ENCODE peak calls at places on chromosomes 5 and 9, in ten cellular contexts. One of them, this sample, is unnamed.

GRCh38 chr5:82676663-82677062 is 398.5 kb upstream of the RPS23 start:
- DNase-seq in LoVo: no peak
- DNase-seq in tibial artery: no peak
- DNase-seq in activated naive CD4-positive, alpha-beta T cell treated with anti-CD3 and anti-CD28 coated beads, Interleukin-2, amount 50 U/mL, for 72 hours: peak
- DNase-seq in GM12865: peak
- DNase-seq in naive thymus-derived CD4-positive, alpha-beta T cell: no peak
- DNase-seq in NCI-H187: no peak
- DNase-seq in kidney epithelial cell: no peak
- DNase-seq in activated T-cell treated with anti-CD3 and anti-CD28 coated beads for 48 hours: no peak
- DNase-seq in HFFc6: no peak
- DNase-seq in this sample: no peak

GRCh38 chr5:115557667-115558387 is 13.3 kb upstream of the FEM1C start:
- DNase-seq in LoVo: no peak
- DNase-seq in tibial artery: no peak
- DNase-seq in activated naive CD4-positive, alpha-beta T cell treated with anti-CD3 and anti-CD28 coated beads, Interleukin-2, amount 50 U/mL, for 72 hours: no peak
- DNase-seq in GM12865: no peak
- DNase-seq in naive thymus-derived CD4-positive, alpha-beta T cell: no peak
- DNase-seq in NCI-H187: no peak
- DNase-seq in kidney epithelial cell: no peak
- DNase-seq in activated T-cell treated with anti-CD3 and anti-CD28 coated beads for 48 hours: no peak
- DNase-seq in HFFc6: no peak
- DNase-seq in this sample: peak

GRCh38 chr5:153504726-153505125 is 14.3 kb downstream of the GRIA1 start:
- DNase-seq in LoVo: no peak
- DNase-seq in tibial artery: no peak
- DNase-seq in activated naive CD4-positive, alpha-beta T cell treated with anti-CD3 and anti-CD28 coated beads, Interleukin-2, amount 50 U/mL, for 72 hours: no peak
- DNase-seq in GM12865: no peak
- DNase-seq in naive thymus-derived CD4-positive, alpha-beta T cell: no peak
- DNase-seq in NCI-H187: no peak
- DNase-seq in kidney epithelial cell: no peak
- DNase-seq in activated T-cell treated with anti-CD3 and anti-CD28 coated beads for 48 hours: no peak
- DNase-seq in HFFc6: no peak
- DNase-seq in this sample: no peak

GRCh38 chr9:86626802-86627201 is 272.6 kb upstream of the TUT7 start:
- DNase-seq in LoVo: no peak
- DNase-seq in tibial artery: no peak
- DNase-seq in activated naive CD4-positive, alpha-beta T cell treated with anti-CD3 and anti-CD28 coated beads, Interleukin-2, amount 50 U/mL, for 72 hours: no peak
- DNase-seq in GM12865: no peak
- DNase-seq in naive thymus-derived CD4-positive, alpha-beta T cell: no peak
- DNase-seq in NCI-H187: no peak
- DNase-seq in kidney epithelial cell: no peak
- DNase-seq in activated T-cell treated with anti-CD3 and anti-CD28 coated beads for 48 hours: no peak
- DNase-seq in HFFc6: no peak
- DNase-seq in this sample: no peak

GRCh38 chr9:14670718-14671117 is 22.5 kb downstream of the ZDHHC21 start:
- DNase-seq in LoVo: no peak
- DNase-seq in tibial artery: no peak
- DNase-seq in activated naive CD4-positive, alpha-beta T cell treated with anti-CD3 and anti-CD28 coated beads, Interleukin-2, amount 50 U/mL, for 72 hours: no peak
- DNase-seq in GM12865: no peak
- DNase-seq in naive thymus-derived CD4-positive, alpha-beta T cell: no peak
- DNase-seq in NCI-H187: no peak
- DNase-seq in kidney epithelial cell: no peak
- DNase-seq in activated T-cell treated with anti-CD3 and anti-CD28 coated beads for 48 hours: no peak
- DNase-seq in HFFc6: peak
- DNase-seq in this sample: no peak

GRCh38 chr9:4970970-4971641 is 14.0 kb upstream of the JAK2 start:
- DNase-seq in LoVo: no peak
- DNase-seq in tibial artery: no peak
- DNase-seq in activated naive CD4-positive, alpha-beta T cell treated with anti-CD3 and anti-CD28 coated beads, Interleukin-2, amount 50 U/mL, for 72 hours: peak
- DNase-seq in GM12865: peak
- DNase-seq in naive thymus-derived CD4-positive, alpha-beta T cell: no peak
- DNase-seq in NCI-H187: no peak
- DNase-seq in kidney epithelial cell: no peak
- DNase-seq in activated T-cell treated with anti-CD3 and anti-CD28 coated beads for 48 hours: peak
- DNase-seq in HFFc6: no peak
- DNase-seq in this sample: no peak

GRCh38 chr5:37478495-37478894 is 99.4 kb downstream of the WDR70 start:
- DNase-seq in LoVo: no peak
- DNase-seq in tibial artery: no peak
- DNase-seq in activated naive CD4-positive, alpha-beta T cell treated with anti-CD3 and anti-CD28 coated beads, Interleukin-2, amount 50 U/mL, for 72 hours: no peak
- DNase-seq in GM12865: no peak
- DNase-seq in naive thymus-derived CD4-positive, alpha-beta T cell: no peak
- DNase-seq in NCI-H187: no peak
- DNase-seq in kidney epithelial cell: no peak
- DNase-seq in activated T-cell treated with anti-CD3 and anti-CD28 coated beads for 48 hours: no peak
- DNase-seq in HFFc6: no peak
- DNase-seq in this sample: no peak

GRCh38 chr5:142421158-142421617 is 96.4 kb upstream of the SPRY4 start:
- DNase-seq in LoVo: no peak
- DNase-seq in tibial artery: no peak
- DNase-seq in activated naive CD4-positive, alpha-beta T cell treated with anti-CD3 and anti-CD28 coated beads, Interleukin-2, amount 50 U/mL, for 72 hours: no peak
- DNase-seq in GM12865: no peak
- DNase-seq in naive thymus-derived CD4-positive, alpha-beta T cell: no peak
- DNase-seq in NCI-H187: no peak
- DNase-seq in kidney epithelial cell: no peak
- DNase-seq in activated T-cell treated with anti-CD3 and anti-CD28 coated beads for 48 hours: no peak
- DNase-seq in HFFc6: no peak
- DNase-seq in this sample: no peak

GRCh38 chr9:135222991-135223760 is 135.7 kb downstream of the OLFM1 start:
- DNase-seq in LoVo: no peak
- DNase-seq in tibial artery: no peak
- DNase-seq in activated naive CD4-positive, alpha-beta T cell treated with anti-CD3 and anti-CD28 coated beads, Interleukin-2, amount 50 U/mL, for 72 hours: no peak
- DNase-seq in GM12865: no peak
- DNase-seq in naive thymus-derived CD4-positive, alpha-beta T cell: no peak
- DNase-seq in NCI-H187: no peak
- DNase-seq in kidney epithelial cell: no peak
- DNase-seq in activated T-cell treated with anti-CD3 and anti-CD28 coated beads for 48 hours: no peak
- DNase-seq in HFFc6: no peak
- DNase-seq in this sample: no peak

GRCh38 chr5:116992681-116993080 is 418.1 kb upstream of the SEMA6A start:
- DNase-seq in LoVo: no peak
- DNase-seq in tibial artery: no peak
- DNase-seq in activated naive CD4-positive, alpha-beta T cell treated with anti-CD3 and anti-CD28 coated beads, Interleukin-2, amount 50 U/mL, for 72 hours: no peak
- DNase-seq in GM12865: no peak
- DNase-seq in naive thymus-derived CD4-positive, alpha-beta T cell: no peak
- DNase-seq in NCI-H187: no peak
- DNase-seq in kidney epithelial cell: no peak
- DNase-seq in activated T-cell treated with anti-CD3 and anti-CD28 coated beads for 48 hours: no peak
- DNase-seq in HFFc6: no peak
- DNase-seq in this sample: no peak

GRCh38 chr5:101782352-101783087 is 513.6 kb downstream of the SLCO4C1 start:
- DNase-seq in LoVo: no peak
- DNase-seq in tibial artery: no peak
- DNase-seq in activated naive CD4-positive, alpha-beta T cell treated with anti-CD3 and anti-CD28 coated beads, Interleukin-2, amount 50 U/mL, for 72 hours: no peak
- DNase-seq in GM12865: no peak
- DNase-seq in naive thymus-derived CD4-positive, alpha-beta T cell: no peak
- DNase-seq in NCI-H187: no peak
- DNase-seq in kidney epithelial cell: no peak
- DNase-seq in activated T-cell treated with anti-CD3 and anti-CD28 coated beads for 48 hours: no peak
- DNase-seq in HFFc6: no peak
- DNase-seq in this sample: no peak

GRCh38 chr5:132093310-132093709 is 19.7 kb downstream of the CSF2 start:
- DNase-seq in LoVo: no peak
- DNase-seq in tibial artery: peak
- DNase-seq in activated naive CD4-positive, alpha-beta T cell treated with anti-CD3 and anti-CD28 coated beads, Interleukin-2, amount 50 U/mL, for 72 hours: no peak
- DNase-seq in GM12865: no peak
- DNase-seq in naive thymus-derived CD4-positive, alpha-beta T cell: no peak
- DNase-seq in NCI-H187: no peak
- DNase-seq in kidney epithelial cell: no peak
- DNase-seq in activated T-cell treated with anti-CD3 and anti-CD28 coated beads for 48 hours: no peak
- DNase-seq in HFFc6: no peak
- DNase-seq in this sample: no peak

GRCh38 chr5:178117911-178118310 is 4.6 kb downstream of the N4BP3 start:
- DNase-seq in LoVo: no peak
- DNase-seq in tibial artery: no peak
- DNase-seq in activated naive CD4-positive, alpha-beta T cell treated with anti-CD3 and anti-CD28 coated beads, Interleukin-2, amount 50 U/mL, for 72 hours: no peak
- DNase-seq in GM12865: no peak
- DNase-seq in naive thymus-derived CD4-positive, alpha-beta T cell: no peak
- DNase-seq in NCI-H187: no peak
- DNase-seq in kidney epithelial cell: no peak
- DNase-seq in activated T-cell treated with anti-CD3 and anti-CD28 coated beads for 48 hours: no peak
- DNase-seq in HFFc6: no peak
- DNase-seq in this sample: no peak

GRCh38 chr5:159038907-159039306 is 60.8 kb downstream of the EBF1 start:
- DNase-seq in LoVo: no peak
- DNase-seq in tibial artery: peak
- DNase-seq in activated naive CD4-positive, alpha-beta T cell treated with anti-CD3 and anti-CD28 coated beads, Interleukin-2, amount 50 U/mL, for 72 hours: no peak
- DNase-seq in GM12865: peak
- DNase-seq in naive thymus-derived CD4-positive, alpha-beta T cell: no peak
- DNase-seq in NCI-H187: no peak
- DNase-seq in kidney epithelial cell: no peak
- DNase-seq in activated T-cell treated with anti-CD3 and anti-CD28 coated beads for 48 hours: no peak
- DNase-seq in HFFc6: peak
- DNase-seq in this sample: no peak

GRCh38 chr9:31355159-31355882 is 1029.1 kb upstream of the ACO1 start:
- DNase-seq in LoVo: no peak
- DNase-seq in tibial artery: no peak
- DNase-seq in activated naive CD4-positive, alpha-beta T cell treated with anti-CD3 and anti-CD28 coated beads, Interleukin-2, amount 50 U/mL, for 72 hours: no peak
- DNase-seq in GM12865: no peak
- DNase-seq in naive thymus-derived CD4-positive, alpha-beta T cell: no peak
- DNase-seq in NCI-H187: no peak
- DNase-seq in kidney epithelial cell: no peak
- DNase-seq in activated T-cell treated with anti-CD3 and anti-CD28 coated beads for 48 hours: no peak
- DNase-seq in HFFc6: no peak
- DNase-seq in this sample: no peak

GRCh38 chr9:125659954-125660353 is 47.1 kb downstream of the MAPKAP1 start:
- DNase-seq in LoVo: no peak
- DNase-seq in tibial artery: no peak
- DNase-seq in activated naive CD4-positive, alpha-beta T cell treated with anti-CD3 and anti-CD28 coated beads, Interleukin-2, amount 50 U/mL, for 72 hours: no peak
- DNase-seq in GM12865: peak
- DNase-seq in naive thymus-derived CD4-positive, alpha-beta T cell: no peak
- DNase-seq in NCI-H187: no peak
- DNase-seq in kidney epithelial cell: peak
- DNase-seq in activated T-cell treated with anti-CD3 and anti-CD28 coated beads for 48 hours: no peak
- DNase-seq in HFFc6: peak
- DNase-seq in this sample: no peak

GRCh38 chr5:84450617-84451414 is 66.1 kb upstream of the EDIL3 start:
- DNase-seq in LoVo: no peak
- DNase-seq in tibial artery: no peak
- DNase-seq in activated naive CD4-positive, alpha-beta T cell treated with anti-CD3 and anti-CD28 coated beads, Interleukin-2, amount 50 U/mL, for 72 hours: no peak
- DNase-seq in GM12865: no peak
- DNase-seq in naive thymus-derived CD4-positive, alpha-beta T cell: no peak
- DNase-seq in NCI-H187: no peak
- DNase-seq in kidney epithelial cell: no peak
- DNase-seq in activated T-cell treated with anti-CD3 and anti-CD28 coated beads for 48 hours: no peak
- DNase-seq in HFFc6: no peak
- DNase-seq in this sample: no peak

GRCh38 chr9:129626944-129627297 is 958 bp downstream of the NTMT1 start:
- DNase-seq in LoVo: peak
- DNase-seq in tibial artery: no peak
- DNase-seq in activated naive CD4-positive, alpha-beta T cell treated with anti-CD3 and anti-CD28 coated beads, Interleukin-2, amount 50 U/mL, for 72 hours: no peak
- DNase-seq in GM12865: no peak
- DNase-seq in naive thymus-derived CD4-positive, alpha-beta T cell: peak
- DNase-seq in NCI-H187: no peak
- DNase-seq in kidney epithelial cell: no peak
- DNase-seq in activated T-cell treated with anti-CD3 and anti-CD28 coated beads for 48 hours: no peak
- DNase-seq in HFFc6: peak
- DNase-seq in this sample: peak

GRCh38 chr9:34715639-34716215 is 5.8 kb upstream of the CCL21 start:
- DNase-seq in LoVo: no peak
- DNase-seq in tibial artery: no peak
- DNase-seq in activated naive CD4-positive, alpha-beta T cell treated with anti-CD3 and anti-CD28 coated beads, Interleukin-2, amount 50 U/mL, for 72 hours: no peak
- DNase-seq in GM12865: no peak
- DNase-seq in naive thymus-derived CD4-positive, alpha-beta T cell: no peak
- DNase-seq in NCI-H187: no peak
- DNase-seq in kidney epithelial cell: no peak
- DNase-seq in activated T-cell treated with anti-CD3 and anti-CD28 coated beads for 48 hours: no peak
- DNase-seq in HFFc6: no peak
- DNase-seq in this sample: no peak

GRCh38 chr5:83149671-83150070 is 72.3 kb downstream of the XRCC4 start:
- DNase-seq in LoVo: no peak
- DNase-seq in tibial artery: no peak
- DNase-seq in activated naive CD4-positive, alpha-beta T cell treated with anti-CD3 and anti-CD28 coated beads, Interleukin-2, amount 50 U/mL, for 72 hours: no peak
- DNase-seq in GM12865: no peak
- DNase-seq in naive thymus-derived CD4-positive, alpha-beta T cell: no peak
- DNase-seq in NCI-H187: no peak
- DNase-seq in kidney epithelial cell: peak
- DNase-seq in activated T-cell treated with anti-CD3 and anti-CD28 coated beads for 48 hours: no peak
- DNase-seq in HFFc6: peak
- DNase-seq in this sample: no peak

GRCh38 chr5:91499943-91500531 is 116.9 kb upstream of the ARRDC3 start:
- DNase-seq in LoVo: peak
- DNase-seq in tibial artery: no peak
- DNase-seq in activated naive CD4-positive, alpha-beta T cell treated with anti-CD3 and anti-CD28 coated beads, Interleukin-2, amount 50 U/mL, for 72 hours: no peak
- DNase-seq in GM12865: peak
- DNase-seq in naive thymus-derived CD4-positive, alpha-beta T cell: peak
- DNase-seq in NCI-H187: no peak
- DNase-seq in kidney epithelial cell: no peak
- DNase-seq in activated T-cell treated with anti-CD3 and anti-CD28 coated beads for 48 hours: no peak
- DNase-seq in HFFc6: peak
- DNase-seq in this sample: peak

GRCh38 chr9:80467632-80468031 is 895.9 kb downstream of the TLE4 start:
- DNase-seq in LoVo: no peak
- DNase-seq in tibial artery: no peak
- DNase-seq in activated naive CD4-positive, alpha-beta T cell treated with anti-CD3 and anti-CD28 coated beads, Interleukin-2, amount 50 U/mL, for 72 hours: no peak
- DNase-seq in GM12865: no peak
- DNase-seq in naive thymus-derived CD4-positive, alpha-beta T cell: no peak
- DNase-seq in NCI-H187: no peak
- DNase-seq in kidney epithelial cell: no peak
- DNase-seq in activated T-cell treated with anti-CD3 and anti-CD28 coated beads for 48 hours: no peak
- DNase-seq in HFFc6: no peak
- DNase-seq in this sample: no peak

GRCh38 chr5:171269717-171270116 is 39.3 kb upstream of the TLX3 start:
- DNase-seq in LoVo: peak
- DNase-seq in tibial artery: no peak
- DNase-seq in activated naive CD4-positive, alpha-beta T cell treated with anti-CD3 and anti-CD28 coated beads, Interleukin-2, amount 50 U/mL, for 72 hours: no peak
- DNase-seq in GM12865: no peak
- DNase-seq in naive thymus-derived CD4-positive, alpha-beta T cell: no peak
- DNase-seq in NCI-H187: no peak
- DNase-seq in kidney epithelial cell: peak
- DNase-seq in activated T-cell treated with anti-CD3 and anti-CD28 coated beads for 48 hours: no peak
- DNase-seq in HFFc6: peak
- DNase-seq in this sample: no peak

GRCh38 chr5:150638488-150639316 is 1.8 kb upstream of the SYNPO start:
- DNase-seq in LoVo: no peak
- DNase-seq in tibial artery: no peak
- DNase-seq in activated naive CD4-positive, alpha-beta T cell treated with anti-CD3 and anti-CD28 coated beads, Interleukin-2, amount 50 U/mL, for 72 hours: no peak
- DNase-seq in GM12865: no peak
- DNase-seq in naive thymus-derived CD4-positive, alpha-beta T cell: no peak
- DNase-seq in NCI-H187: no peak
- DNase-seq in kidney epithelial cell: no peak
- DNase-seq in activated T-cell treated with anti-CD3 and anti-CD28 coated beads for 48 hours: no peak
- DNase-seq in HFFc6: no peak
- DNase-seq in this sample: no peak

This sample was measured in CD4-positive, CD25-positive, alpha-beta regulatory T cell.